ENCODE peak calls at places on chromosomes 13 and 19, in eight cellular contexts. One of them, this sample, is unnamed.

GRCh38 chr13:49113526-49114286 is 106.4 kb upstream of the MLNR start:
- DNase-seq in iPS-NIHi11: peak
- DNase-seq in HEK293T: no peak
- DNase-seq in T-helper 17 cell: no peak
- DNase-seq in Caki2: peak
- DNase-seq in fibroblast of lung: peak
- DNase-seq in putamen: no peak
- DNase-seq in left lung: no peak
- DNase-seq in this sample: no peak

GRCh38 chr19:49690656-49691242 is at the start of gene CPT1C:
- DNase-seq in iPS-NIHi11: peak
- DNase-seq in HEK293T: no peak
- DNase-seq in Caki2: no peak
- DNase-seq in putamen: peak
- DNase-seq in fibroblast of lung: peak
- DNase-seq in T-helper 17 cell: no peak
- DNase-seq in left lung: no peak
- DNase-seq in this sample: peak

GRCh38 chr13:44218501-44219240 is 155.0 kb upstream of the SERP2 start:
- DNase-seq in Caki2: no peak
- DNase-seq in fibroblast of lung: peak
- DNase-seq in T-helper 17 cell: no peak
- DNase-seq in left lung: peak
- DNase-seq in iPS-NIHi11: no peak
- DNase-seq in putamen: no peak
- DNase-seq in HEK293T: no peak
- DNase-seq in this sample: peak

GRCh38 chr19:20422216-20422615 is 143.4 kb downstream of the ZNF737 start:
- DNase-seq in HEK293T: no peak
- DNase-seq in fibroblast of lung: no peak
- DNase-seq in putamen: no peak
- DNase-seq in Caki2: no peak
- DNase-seq in T-helper 17 cell: no peak
- DNase-seq in left lung: no peak
- DNase-seq in iPS-NIHi11: no peak
- DNase-seq in this sample: no peak

GRCh38 chr19:16899566-16900075 is 10.8 kb downstream of the F2RL3 start:
- DNase-seq in T-helper 17 cell: no peak
- DNase-seq in HEK293T: peak
- DNase-seq in fibroblast of lung: peak
- DNase-seq in putamen: no peak
- DNase-seq in left lung: no peak
- DNase-seq in iPS-NIHi11: peak
- DNase-seq in Caki2: peak
- DNase-seq in this sample: no peak

GRCh38 chr13:33251131-33251629 is 34.4 kb downstream of the STARD13 start:
- DNase-seq in HEK293T: no peak
- DNase-seq in left lung: no peak
- DNase-seq in T-helper 17 cell: no peak
- DNase-seq in fibroblast of lung: peak
- DNase-seq in iPS-NIHi11: no peak
- DNase-seq in putamen: no peak
- DNase-seq in Caki2: peak
- DNase-seq in this sample: no peak

GRCh38 chr13:109509154-109509905 is 277.1 kb downstream of the IRS2 start:
- DNase-seq in putamen: no peak
- DNase-seq in left lung: no peak
- DNase-seq in Caki2: no peak
- DNase-seq in fibroblast of lung: peak
- DNase-seq in iPS-NIHi11: no peak
- DNase-seq in HEK293T: no peak
- DNase-seq in T-helper 17 cell: no peak
- DNase-seq in this sample: no peak

GRCh38 chr13:51235756-51236564 is 13.8 kb downstream of the FAM124A start:
- DNase-seq in left lung: no peak
- DNase-seq in Caki2: no peak
- DNase-seq in HEK293T: no peak
- DNase-seq in T-helper 17 cell: no peak
- DNase-seq in putamen: no peak
- DNase-seq in iPS-NIHi11: no peak
- DNase-seq in fibroblast of lung: no peak
- DNase-seq in this sample: no peak

GRCh38 chr19:31537136-31537535 is 187.9 kb upstream of the TSHZ3 start:
- DNase-seq in left lung: no peak
- DNase-seq in putamen: no peak
- DNase-seq in Caki2: no peak
- DNase-seq in fibroblast of lung: no peak
- DNase-seq in HEK293T: no peak
- DNase-seq in T-helper 17 cell: no peak
- DNase-seq in iPS-NIHi11: no peak
- DNase-seq in this sample: no peak

GRCh38 chr13:26457212-26457611 is 100.3 kb upstream of the WASF3 start:
- DNase-seq in iPS-NIHi11: no peak
- DNase-seq in Caki2: no peak
- DNase-seq in fibroblast of lung: no peak
- DNase-seq in left lung: no peak
- DNase-seq in putamen: no peak
- DNase-seq in HEK293T: no peak
- DNase-seq in T-helper 17 cell: no peak
- DNase-seq in this sample: no peak

This sample was measured in globus pallidus.